ENCODE peak calls at places on chromosome 22, in eight cellular contexts. R is body of pancreas, T is transverse colon, X is vagina, Y is prostate gland, J is HCT116, S is A549, F is Peyer's patch. D is an unnamed sample.

GRCh38 chr22:29152045-29152380 is 53.7 kb upstream of the EMID1 start:
- DNase-seq in R (no peak), T (no peak), X (no peak), Y (no peak), J (no peak), S (no peak), F (no peak), D (no peak)

GRCh38 chr22:19717181-19717580 is 2.9 kb downstream of the SEPTIN5 start:
- DNase-seq in R (no peak), T (no peak), X (no peak), Y (no peak), J (no peak), S (no peak), F (no peak), D (no peak)

GRCh38 chr22:48596111-48596860 is 1231.4 kb downstream of the BRD1 start:
- DNase-seq in R (no peak), T (no peak), X (no peak), Y (no peak), J (no peak), S (no peak), F (no peak), D (no peak)

GRCh38 chr22:30290679-30291333 is 1.5 kb upstream of the CASTOR1 start:
- DNase-seq in R (peak), T (peak), X (no peak), Y (peak), J (no peak), S (no peak), F (peak), D (peak)

GRCh38 chr22:31083923-31084810 is 3.0 kb downstream of the SMTN start:
- DNase-seq in R (no peak), T (peak), X (no peak), Y (no peak), J (no peak), S (no peak), F (no peak), D (no peak)

GRCh38 chr22:36368359-36368983 is 19.3 kb downstream of the MYH9 start:
- DNase-seq in R (peak), T (no peak), X (no peak), Y (no peak), J (no peak), S (peak), F (peak), D (no peak)

GRCh38 chr22:17980638-17981051 is 43.7 kb downstream of the MICAL3 start:
- DNase-seq in R (no peak), T (peak), X (no peak), Y (peak), J (no peak), S (no peak), F (peak), D (no peak)

GRCh38 chr22:35399114-35399677 is 744 bp upstream of the MCM5 start:
- DNase-seq in R (peak), T (no peak), X (no peak), Y (no peak), J (no peak), S (no peak), F (no peak), D (no peak)

GRCh38 chr22:29479417-29480261 is at the start of gene NEFH:
- DNase-seq in R (no peak), T (no peak), X (no peak), Y (no peak), J (no peak), S (no peak), F (no peak), D (no peak)

GRCh38 chr22:22103078-22103593 is 120.5 kb upstream of the TOP3B start:
- DNase-seq in R (no peak), T (no peak), X (no peak), Y (no peak), J (peak), S (peak), F (no peak), D (no peak)

GRCh38 chr22:22047266-22047665 is 64.7 kb upstream of the TOP3B start:
- DNase-seq in R (no peak), T (no peak), X (no peak), Y (no peak), J (no peak), S (no peak), F (no peak), D (no peak)

GRCh38 chr22:30414525-30415047 is 11.0 kb upstream of the MTFP1 start:
- DNase-seq in R (no peak), T (no peak), X (no peak), Y (no peak), J (no peak), S (no peak), F (no peak), D (no peak)

GRCh38 chr22:24948356-24949202 is 2.1 kb upstream of the LHFPL7 start:
- DNase-seq in R (peak), T (no peak), X (no peak), Y (no peak), J (no peak), S (no peak), F (no peak), D (no peak)

GRCh38 chr22:45336971-45337431 is 27.3 kb downstream of the FAM118A start:
- DNase-seq in R (peak), T (peak), X (no peak), Y (peak), J (no peak), S (no peak), F (no peak), D (peak)

GRCh38 chr22:29154364-29155048 is 51.2 kb upstream of the EMID1 start:
- DNase-seq in R (peak), T (peak), X (no peak), Y (peak), J (peak), S (peak), F (peak), D (peak)

GRCh38 chr22:20424937-20425587 is 12.6 kb downstream of the SCARF2 start:
- DNase-seq in R (no peak), T (no peak), X (no peak), Y (no peak), J (no peak), S (peak), F (no peak), D (no peak)

GRCh38 chr22:19522190-19522880 is 1.9 kb downstream of the CLDN5 start:
- DNase-seq in R (no peak), T (no peak), X (no peak), Y (no peak), J (no peak), S (no peak), F (peak), D (no peak)

GRCh38 chr22:26949193-26949592 is 291.8 kb downstream of the MIAT start:
- DNase-seq in R (peak), T (no peak), X (no peak), Y (no peak), J (no peak), S (no peak), F (no peak), D (no peak)

GRCh38 chr22:27970596-27971220 is 51.7 kb upstream of the PITPNB start:
- DNase-seq in R (no peak), T (no peak), X (no peak), Y (no peak), J (no peak), S (no peak), F (no peak), D (no peak)

GRCh38 chr22:22408731-22409696 is 99.5 kb downstream of the ZNF280B start:
- DNase-seq in R (peak), T (peak), X (peak), Y (no peak), J (peak), S (peak), F (peak), D (no peak)

GRCh38 chr22:22556995-22557925 is 1.8 kb downstream of the PRAME start:
- DNase-seq in R (no peak), T (no peak), X (no peak), Y (no peak), J (no peak), S (peak), F (no peak), D (no peak)

GRCh38 chr22:30282616-30283046 is 6.7 kb downstream of the CASTOR1 start:
- DNase-seq in R (no peak), T (no peak), X (no peak), Y (no peak), J (no peak), S (no peak), F (no peak), D (no peak)

GRCh38 chr22:27752771-27753170 is 48.8 kb downstream of the MN1 start:
- DNase-seq in R (no peak), T (no peak), X (no peak), Y (no peak), J (no peak), S (peak), F (no peak), D (no peak)

GRCh38 chr22:37202001-37202555 is 10.2 kb downstream of the SSTR3 start:
- DNase-seq in R (no peak), T (no peak), X (no peak), Y (no peak), J (no peak), S (no peak), F (no peak), D (peak)

GRCh38 chr22:41280065-41280464 is 5.9 kb downstream of the RANGAP1 start:
- DNase-seq in R (no peak), T (no peak), X (no peak), Y (peak), J (no peak), S (no peak), F (no peak), D (no peak)

GRCh38 chr22:40237241-40237640 is 59.5 kb downstream of the TNRC6B start:
- DNase-seq in R (no peak), T (no peak), X (no peak), Y (no peak), J (no peak), S (no peak), F (no peak), D (no peak)

GRCh38 chr22:17541476-17541875 is 21.8 kb upstream of the SLC25A18 start:
- DNase-seq in R (no peak), T (no peak), X (no peak), Y (no peak), J (no peak), S (no peak), F (no peak), D (no peak)

GRCh38 chr22:30876925-30877553 is 91.5 kb downstream of the MORC2 start:
- DNase-seq in R (no peak), T (no peak), X (no peak), Y (no peak), J (no peak), S (no peak), F (no peak), D (no peak)

GRCh38 chr22:25366408-25366807 is 147.0 kb downstream of the CRYBB2 start:
- DNase-seq in R (no peak), T (no peak), X (no peak), Y (no peak), J (no peak), S (no peak), F (no peak), D (no peak)

GRCh38 chr22:30459206-30460052 is 12.4 kb downstream of the SEC14L3 start:
- DNase-seq in R (no peak), T (no peak), X (no peak), Y (no peak), J (no peak), S (peak), F (no peak), D (no peak)

GRCh38 chr22:30195245-30196140 is 51.1 kb downstream of the LIF start:
- DNase-seq in R (no peak), T (no peak), X (no peak), Y (no peak), J (no peak), S (no peak), F (no peak), D (peak)

GRCh38 chr22:48332438-48333322 is 1495.0 kb downstream of the BRD1 start:
- DNase-seq in R (no peak), T (peak), X (no peak), Y (no peak), J (no peak), S (no peak), F (peak), D (no peak)

GRCh38 chr22:35634981-35635540 is 13.2 kb upstream of the APOL6 start:
- DNase-seq in R (no peak), T (no peak), X (no peak), Y (no peak), J (no peak), S (no peak), F (no peak), D (no peak)

GRCh38 chr22:44728761-44729261 is 23.6 kb upstream of the ARHGAP8 start:
- DNase-seq in R (no peak), T (no peak), X (no peak), Y (no peak), J (no peak), S (no peak), F (no peak), D (no peak)

GRCh38 chr22:19800761-19801244 is 40.2 kb downstream of the TBX1 start:
- DNase-seq in R (no peak), T (no peak), X (no peak), Y (no peak), J (no peak), S (peak), F (no peak), D (no peak)

GRCh38 chr22:20653012-20653794 is 120.7 kb upstream of the SERPIND1 start:
- DNase-seq in R (no peak), T (no peak), X (peak), Y (no peak), J (no peak), S (no peak), F (no peak), D (peak)

GRCh38 chr22:35564975-35565867 is 24.6 kb downstream of the RASD2 start:
- DNase-seq in R (no peak), T (no peak), X (no peak), Y (no peak), J (no peak), S (no peak), F (no peak), D (no peak)

GRCh38 chr22:25747245-25747944 is 5.4 kb downstream of the MYO18B start:
- DNase-seq in R (peak), T (peak), X (no peak), Y (no peak), J (peak), S (peak), F (peak), D (no peak)

GRCh38 chr22:25156736-25157135 is 42.9 kb upstream of the CRYBB3 start:
- DNase-seq in R (no peak), T (no peak), X (no peak), Y (no peak), J (no peak), S (no peak), F (no peak), D (no peak)

DNA sequence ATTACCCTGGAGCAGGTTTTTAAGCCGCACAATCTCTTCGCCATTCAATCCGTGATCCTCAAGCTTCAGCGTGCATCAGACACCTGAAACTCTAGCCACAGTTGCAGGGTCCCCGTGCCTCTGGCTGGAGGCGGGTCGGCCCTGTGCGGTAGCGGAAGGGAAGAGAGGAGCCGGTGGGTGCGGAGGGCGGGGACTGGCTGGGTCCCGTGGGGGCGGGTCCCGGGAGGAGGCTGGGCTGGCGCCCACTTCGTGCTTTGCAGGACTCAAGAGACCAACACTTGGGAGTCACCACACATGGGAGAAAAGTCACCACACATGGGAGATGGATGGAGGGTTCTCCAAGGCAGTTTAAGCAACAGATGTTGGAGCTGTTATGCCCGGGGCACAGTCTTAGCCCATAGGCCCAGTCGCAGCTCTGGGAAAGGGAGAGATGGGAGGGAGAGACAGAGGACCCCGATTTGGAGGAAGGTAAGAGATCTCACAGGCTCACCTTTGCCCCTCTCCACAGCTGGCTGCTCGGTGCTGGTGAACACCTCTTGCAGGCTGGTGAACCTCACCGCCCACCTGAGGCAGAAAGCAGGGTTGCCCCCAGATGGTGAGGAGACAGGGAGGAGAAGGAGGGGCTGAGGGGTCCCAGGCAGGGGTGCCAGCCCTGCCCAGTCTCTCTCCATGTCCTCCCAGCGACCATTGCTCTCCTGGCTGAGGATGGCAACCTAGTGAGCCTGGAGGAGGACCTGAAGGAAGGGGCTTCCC is 965 bp downstream of the C22orf15 start:
- DNase-seq in R (no peak), T (no peak), X (no peak), Y (no peak), J (no peak), S (no peak), F (peak), D (no peak)
- TF ChIP-seq POLR2A in R (no peak), T (no peak), X (no peak), Y (no peak), J (no peak), S (no peak), F (no peak), D (no peak)

GRCh38 chr22:46775364-46775758 is 12.9 kb downstream of the TBC1D22A start:
- DNase-seq in R (no peak), T (no peak), X (no peak), Y (no peak), J (no peak), S (no peak), F (no peak), D (no peak)
- TF ChIP-seq CTCF in R (no peak), T (no peak), X (no peak), Y (no peak), J (no peak), S (no peak), F (no peak), D (no peak)

GRCh38 chr22:49814856-49815255 is 12.8 kb downstream of the BRD1 start:
- DNase-seq in R (no peak), T (no peak), X (no peak), Y (no peak), J (no peak), S (no peak), F (no peak), D (no peak)

GRCh38 chr22:49811014-49811791 is 16.5 kb downstream of the BRD1 start:
- DNase-seq in R (no peak), T (no peak), X (no peak), Y (no peak), J (no peak), S (no peak), F (no peak), D (no peak)

GRCh38 chr22:49812838-49813237 is 14.8 kb downstream of the BRD1 start:
- DNase-seq in R (no peak), T (no peak), X (no peak), Y (no peak), J (no peak), S (no peak), F (no peak), D (no peak)

GRCh38 chr22:49815641-49816071 is 12.0 kb downstream of the BRD1 start:
- DNase-seq in R (no peak), T (no peak), X (no peak), Y (no peak), J (no peak), S (no peak), F (no peak), D (no peak)

DNA sequence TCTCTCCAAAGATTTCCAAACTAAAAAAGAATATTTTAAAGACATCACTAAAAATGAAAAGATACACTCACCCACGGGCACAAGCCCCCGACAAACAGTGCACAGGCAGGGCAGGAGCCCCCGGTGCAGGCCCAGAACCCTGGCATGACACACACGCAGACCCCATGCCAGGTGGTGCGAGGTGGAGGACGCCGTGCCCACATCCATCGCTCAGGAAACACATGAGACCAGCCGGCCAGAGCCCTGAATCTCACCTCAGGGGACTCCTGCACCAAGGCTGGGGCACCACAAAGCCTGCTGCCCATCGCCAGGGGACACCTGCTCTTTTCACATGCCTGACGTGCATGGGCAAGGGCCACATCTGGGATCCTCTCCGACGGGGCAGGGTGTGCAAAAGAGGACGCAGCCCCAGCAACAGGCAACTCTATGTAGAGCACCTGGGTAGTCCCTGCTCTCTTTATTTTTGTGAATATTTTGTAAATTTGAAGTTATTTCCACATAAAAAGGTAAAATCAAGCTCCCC is 13.4 kb downstream of the BRD1 start:
- DNase-seq in R (peak), T (no peak), X (no peak), Y (no peak), J (no peak), S (no peak), F (no peak), D (no peak)
- TF ChIP-seq POLR2A in R (no peak), T (no peak), X (no peak), Y (no peak), J (no peak), S (no peak), F (no peak), D (no peak)

DNA sequence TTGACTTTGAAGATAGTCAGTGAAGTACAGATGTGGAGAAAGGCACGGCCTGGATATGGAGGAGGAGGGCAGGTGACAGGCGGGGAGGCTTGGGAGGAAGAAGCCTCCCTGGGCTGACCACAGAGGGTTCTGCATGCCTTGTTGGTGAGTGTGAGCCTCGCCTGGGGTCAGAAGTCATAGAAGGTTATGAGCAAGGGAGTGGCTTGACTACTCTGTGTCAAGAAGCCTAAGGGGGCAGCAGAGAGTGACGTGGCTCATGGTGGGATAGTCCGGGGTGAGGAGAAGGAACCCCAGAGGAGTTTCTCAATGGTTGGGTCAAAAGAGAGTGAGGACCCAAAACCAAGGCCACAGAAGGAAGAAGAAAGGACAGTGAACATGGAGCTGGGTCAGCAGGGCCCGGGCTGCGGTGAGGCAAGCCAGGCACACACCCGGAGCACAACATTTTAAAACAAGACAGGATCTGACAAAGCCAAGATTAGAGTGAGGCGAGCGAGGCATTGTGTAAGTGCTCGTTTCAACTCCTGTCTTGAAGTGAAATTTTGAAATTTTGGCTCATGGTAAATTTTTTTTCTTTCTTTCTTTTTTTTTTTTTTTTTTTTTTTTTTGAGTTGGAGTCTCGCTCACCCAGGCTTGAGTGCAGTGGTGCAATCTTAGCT is 31.9 kb downstream of the PDGFB start:
- DNase-seq in R (no peak), T (no peak), X (no peak), Y (no peak), J (peak), S (peak), F (peak), D (no peak)
- TF ChIP-seq CTCF in R (no peak), T (no peak), X (no peak), Y (no peak), J (peak), S (no peak), F (no peak), D (no peak)

GRCh38 chr22:43391306-43391705 is 20.5 kb upstream of the MPPED1 start:
- DNase-seq in R (no peak), T (no peak), X (no peak), Y (no peak), J (no peak), S (no peak), F (no peak), D (no peak)
- TF ChIP-seq POLR2A in R (no peak), T (no peak), X (no peak), Y (no peak), J (no peak), S (no peak), F (no peak), D (no peak)

GRCh38 chr22:32204856-32205722 is at the start of gene RFPL2:
- DNase-seq in R (no peak), T (peak), X (no peak), Y (no peak), J (peak), S (peak), F (peak), D (no peak)
- TF ChIP-seq CTCF in R (no peak), T (no peak), X (no peak), Y (no peak), J (peak), S (no peak), F (no peak), D (no peak)

D was measured in breast epithelium.